ENCODE peak calls at places on chromosomes 13 and 19, in ten cellular contexts. F is tibial nerve; W is astrocyte; V is CD4-positive, CD25-positive, alpha-beta regulatory T cell; Q is ascending aorta; T is tibial artery; X is CD8-positive, alpha-beta memory T cell; I is endodermal cell; K is neural progenitor cell; R is cardiac muscle cell. B is an unnamed sample.

GRCh38 chr19:49894879-49895565 is 1.7 kb downstream of the IL4I1 start:
- DNase-seq in F (no peak), W (no peak), V (no peak), Q (no peak), T (no peak), X (no peak), I (no peak), K (no peak), R (no peak), B (no peak)

GRCh38 chr13:39682310-39682709 is 26.8 kb downstream of the COG6 start:
- DNase-seq in F (no peak), W (no peak), V (no peak), Q (no peak), T (no peak), X (no peak), I (no peak), K (no peak), R (no peak), B (no peak)

GRCh38 chr19:49911381-49912145 is 14.9 kb upstream of the IL4I1 start:
- DNase-seq in F (no peak), W (no peak), V (no peak), Q (no peak), T (no peak), X (no peak), I (no peak), K (no peak), R (no peak), B (no peak)

GRCh38 chr19:18046066-18046718 is 38.2 kb downstream of the ARRDC2 start:
- DNase-seq in F (no peak), W (peak; percentile 66), V (no peak), Q (no peak), T (no peak), X (no peak), I (no peak), K (no peak), R (no peak), B (peak; percentile 82)

GRCh38 chr13:70960841-70961443 is 852.7 kb upstream of the KLHL1 start:
- DNase-seq in F (peak; percentile 22), W (peak; percentile 3), V (no peak), Q (no peak), T (no peak), X (no peak), I (no peak), K (peak; percentile 42), R (peak; percentile 48), B (peak; percentile 3)

GRCh38 chr13:20465218-20465879 is 60.3 kb downstream of the CRYL1 start:
- DNase-seq in F (no peak), W (no peak), V (no peak), Q (no peak), T (no peak), X (no peak), I (no peak), K (no peak), R (no peak), B (peak; percentile 36)

GRCh38 chr13:103403814-103404213 is 337.6 kb upstream of the SLC10A2 start:
- DNase-seq in F (no peak), W (no peak), V (no peak), Q (no peak), T (no peak), X (no peak), I (no peak), K (no peak), R (no peak), B (no peak)

GRCh38 chr19:41753159-41753558 is 2.2 kb upstream of the CEACAM6 start:
- DNase-seq in F (peak; percentile 7), W (no peak), V (peak; percentile 67), Q (no peak), T (no peak), X (peak; percentile 75), I (peak; percentile 91), K (peak; percentile 50), R (no peak), B (no peak)

GRCh38 chr13:40185393-40185792 is 481.0 kb downstream of the FOXO1 start:
- DNase-seq in F (no peak), W (no peak), V (no peak), Q (no peak), T (no peak), X (no peak), I (no peak), K (no peak), R (no peak), B (no peak)

GRCh38 chr13:100434010-100434763 is 154.4 kb downstream of the GGACT start:
- DNase-seq in F (no peak), W (peak; percentile 64), V (no peak), Q (no peak), T (no peak), X (no peak), I (no peak), K (no peak), R (no peak), B (peak; percentile 50)

GRCh38 chr19:56953411-56953810 is 112.9 kb upstream of the PEG3 start:
- DNase-seq in F (no peak), W (no peak), V (no peak), Q (no peak), T (no peak), X (no peak), I (no peak), K (no peak), R (no peak), B (no peak)

GRCh38 chr19:56951672-56952071 is 111.1 kb upstream of the PEG3 start:
- DNase-seq in F (no peak), W (no peak), V (no peak), Q (no peak), T (no peak), X (no peak), I (no peak), K (no peak), R (no peak), B (no peak)

GRCh38 chr19:56947206-56947605 is 106.7 kb upstream of the PEG3 start:
- DNase-seq in F (no peak), W (no peak), V (no peak), Q (no peak), T (no peak), X (no peak), I (no peak), K (no peak), R (no peak), B (no peak)

GRCh38 chr19:56946164-56946563 is 105.6 kb upstream of the PEG3 start:
- DNase-seq in F (no peak), W (no peak), V (no peak), Q (no peak), T (no peak), X (no peak), I (no peak), K (no peak), R (no peak), B (no peak)

GRCh38 chr19:56949651-56950050 is 109.1 kb upstream of the PEG3 start:
- DNase-seq in F (no peak), W (no peak), V (no peak), Q (no peak), T (no peak), X (no peak), I (no peak), K (no peak), R (no peak), B (no peak)
- H3K9me3 ChIP-seq in F (no peaks in the 10 kb centered on the region), W (peaks cover 8% of the 10 kb centered on the region), V (peaks cover 39% of the 10 kb centered on the region), Q (no peaks in the 10 kb centered on the region), T (peaks cover 4% of the 10 kb centered on the region), X (no peaks in the 10 kb centered on the region), I (peaks cover 76% of the 10 kb centered on the region), K (peaks cover 5% of the 10 kb centered on the region), R (no peaks in the 10 kb centered on the region), B (no peaks in the 10 kb centered on the region)

GRCh38 chr19:51551673-51552440 is 19.2 kb upstream of the ZNF175 start:
- DNase-seq in F (no peak), W (no peak), V (no peak), Q (no peak), T (no peak), X (no peak), I (no peak), K (no peak), R (no peak), B (no peak)

GRCh38 chr19:51549533-51550324 is 18.3 kb upstream of the SIGLEC6 start:
- DNase-seq in F (no peak), W (no peak), V (no peak), Q (no peak), T (no peak), X (no peak), I (no peak), K (no peak), R (no peak), B (no peak)

GRCh38 chr19:51552996-51553725 is 17.9 kb upstream of the ZNF175 start:
- DNase-seq in F (peak; percentile 54), W (peak; percentile 8), V (no peak), Q (no peak), T (no peak), X (no peak), I (peak; percentile 96), K (peak; percentile 88), R (peak; percentile 80), B (peak; percentile 63)

GRCh38 chr19:51552608-51552995 is 18.5 kb upstream of the ZNF175 start:
- DNase-seq in F (no peak), W (no peak), V (no peak), Q (no peak), T (no peak), X (no peak), I (no peak), K (no peak), R (no peak), B (no peak)

DNA sequence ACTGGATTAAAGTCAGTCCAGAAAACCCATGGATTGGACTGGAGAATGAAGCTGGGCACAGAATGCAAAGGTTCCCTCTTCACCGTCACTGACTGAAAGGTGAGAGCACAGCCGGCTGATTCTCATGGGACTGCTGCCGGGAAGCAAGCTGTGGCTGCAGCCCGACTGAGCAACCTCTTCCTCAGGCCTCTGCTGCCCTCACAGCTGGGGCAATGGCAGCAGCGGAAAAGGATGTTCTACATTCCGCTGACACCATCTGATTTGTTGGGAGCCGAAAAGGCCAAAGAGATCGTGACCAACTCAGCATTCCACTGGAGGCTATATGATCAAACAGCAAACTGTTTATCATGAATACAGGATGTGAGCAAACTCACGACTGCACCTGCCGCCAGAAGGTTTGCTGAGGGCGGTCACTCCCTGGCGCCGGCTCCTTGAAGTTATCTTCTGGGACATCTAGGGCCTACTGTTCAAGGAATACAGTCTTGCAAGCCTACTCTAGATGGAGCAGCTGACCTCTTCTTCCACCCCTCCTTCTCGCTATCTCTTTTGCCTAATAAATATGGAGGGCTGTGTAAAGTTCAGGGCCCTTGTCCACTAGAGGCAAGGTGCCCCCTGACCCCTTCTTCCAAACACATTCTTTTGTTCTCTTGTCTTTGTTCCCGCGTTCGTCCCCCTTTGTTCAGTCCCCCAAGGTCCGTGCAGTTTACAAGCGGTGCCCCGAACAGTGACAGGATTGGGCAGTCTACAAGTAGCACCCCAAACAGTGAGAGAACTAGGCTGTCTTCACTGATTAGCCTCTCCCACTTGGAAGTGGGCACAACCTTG is 19.6 kb upstream of the SIGLEC6 start:
- DNase-seq in F (no peak), W (no peak), V (no peak), Q (no peak), T (no peak), X (no peak), I (no peak), K (no peak), R (no peak), B (no peak)
- H3K4me3 ChIP-seq in F (no peak overlapping the region), W (no peak overlapping the region), V (no peak overlapping the region), Q (no peak overlapping the region), T (no peak overlapping the region), X (no peak overlapping the region), I (no peak overlapping the region), K (no peak overlapping the region), R (no peak overlapping the region), B (no peak overlapping the region)

GRCh38 chr19:12075538-12076139 is 11.1 kb downstream of the ZNF844 start:
- DNase-seq in F (no peak), W (no peak), V (no peak), Q (no peak), T (no peak), X (no peak), I (no peak), K (no peak), R (no peak), B (no peak)
- H3K36me3 ChIP-seq in F (peaks cover 100% of the 10 kb centered on the region), W (peaks cover 31% of the 10 kb centered on the region), V (peaks cover 25% of the 10 kb centered on the region), Q (peaks cover 76% of the 10 kb centered on the region), T (peaks cover 95% of the 10 kb centered on the region), X (peaks cover 24% of the 10 kb centered on the region), I (peaks cover 84% of the 10 kb centered on the region), K (peaks cover 57% of the 10 kb centered on the region), R (peaks cover 54% of the 10 kb centered on the region), B (peaks cover 3% of the 10 kb centered on the region)

GRCh38 chr19:57682226-57682766 is 519 bp downstream of the ZNF551 start:
- DNase-seq in F (no peak), W (no peak), V (no peak), Q (no peak), T (no peak), X (no peak), I (no peak), K (no peak), R (no peak), B (no peak)
- H3K9me3 ChIP-seq in F (peaks cover 43% of the 10 kb centered on the region), W (peaks cover 39% of the 10 kb centered on the region), V (peaks cover 60% of the 10 kb centered on the region), Q (peaks cover 39% of the 10 kb centered on the region), T (peaks cover 52% of the 10 kb centered on the region), X (peaks cover 56% of the 10 kb centered on the region), I (peaks cover 45% of the 10 kb centered on the region), K (peaks cover 30% of the 10 kb centered on the region), R (no peaks in the 10 kb centered on the region), B (peaks cover 56% of the 10 kb centered on the region)

B was measured in PC-9.